ENCODE peak calls at places on chromosomes 1 and 21, in five cellular contexts. B, W, D, P and Q are unnamed samples.

GRCh38 chr1:36133484-36133883 is 8.5 kb upstream of the COL8A2 start:
- DNase-seq in B (peak), D (no peak), P (no peak), W (no peak), Q (peak)

GRCh38 chr1:61426884-61427283 is 298.1 kb downstream of the TM2D1 start:
- DNase-seq in D (no peak), W (no peak), B (no peak), P (no peak), Q (no peak)

GRCh38 chr1:205301220-205301821 is 20.2 kb downstream of the NUAK2 start:
- DNase-seq in D (no peak), W (no peak), B (peak), P (peak), Q (peak)

GRCh38 chr1:159940006-159940620 is 5.3 kb downstream of the IGSF9 start:
- DNase-seq in B (no peak), D (no peak), P (no peak), W (no peak), Q (no peak)

GRCh38 chr1:68544651-68545050 is 47.8 kb upstream of the DEPDC1 start:
- DNase-seq in D (no peak), P (no peak), B (no peak), W (no peak), Q (no peak)

GRCh38 chr1:212218911-212219310 is 66.3 kb upstream of the PPP2R5A start:
- DNase-seq in B (no peak), W (no peak), P (no peak), D (no peak), Q (no peak)

GRCh38 chr21:45456836-45457160 is 51.8 kb downstream of the COL18A1 start:
- DNase-seq in P (no peak), W (no peak), B (no peak), D (no peak), Q (no peak)

GRCh38 chr1:180235502-180236239 is 5.6 kb downstream of the LHX4 start:
- DNase-seq in P (no peak), W (no peak), D (no peak), B (no peak), Q (no peak)

GRCh38 chr1:247390116-247390791 is 25.7 kb upstream of the NLRP3 start:
- DNase-seq in D (peak), W (peak), B (peak), P (peak), Q (peak)

GRCh38 chr21:33870768-33871167 is 44.8 kb downstream of the ATP5PO start:
- DNase-seq in D (no peak), B (no peak), P (no peak), W (no peak), Q (no peak)

GRCh38 chr1:231642600-231643332 is 16.2 kb downstream of the DISC1 start:
- DNase-seq in D (no peak), W (no peak), B (no peak), P (no peak), Q (no peak)

GRCh38 chr1:10152709-10153284 is 57.6 kb upstream of the KIF1B start:
- DNase-seq in B (peak), D (peak), P (no peak), W (peak), Q (peak)

GRCh38 chr1:109516872-109517271 is 7.3 kb upstream of the AMIGO1 start:
- DNase-seq in P (no peak), B (no peak), W (no peak), D (no peak), Q (no peak)

GRCh38 chr1:46166521-46167462 is 8.1 kb upstream of the TSPAN1 start:
- DNase-seq in B (no peak), W (no peak), P (no peak), D (peak), Q (peak)

GRCh38 chr21:43289966-43290365 is 121.2 kb downstream of the CRYAA start:
- DNase-seq in P (no peak), D (no peak), B (no peak), W (no peak), Q (no peak)

GRCh38 chr1:234543442-234544093 is 64.6 kb upstream of the TARBP1 start:
- DNase-seq in D (no peak), B (no peak), W (peak), P (no peak), Q (no peak)

GRCh38 chr21:41211041-41211426 is 43.1 kb downstream of the BACE2 start:
- DNase-seq in P (no peak), W (no peak), B (no peak), D (no peak), Q (no peak)

GRCh38 chr21:26964379-26964778 is 2.5 kb downstream of the ADAMTS5 start:
- DNase-seq in D (no peak), P (no peak), B (no peak), W (no peak), Q (no peak)

GRCh38 chr1:98371767-98372166 is 289.8 kb upstream of the SNX7 start:
- DNase-seq in D (no peak), W (no peak), B (no peak), P (no peak), Q (no peak)

GRCh38 chr1:206518743-206519142 is 11.4 kb downstream of the RASSF5 start:
- DNase-seq in B (no peak), D (no peak), W (no peak), P (no peak), Q (no peak)

GRCh38 chr1:221494670-221495069 is 247.2 kb downstream of the DUSP10 start:
- DNase-seq in D (no peak), B (peak), P (no peak), W (no peak), Q (no peak)

GRCh38 chr1:32014199-32014936 is 700 bp downstream of the KHDRBS1 start:
- DNase-seq in B (peak), P (no peak), D (peak), W (peak), Q (peak)

GRCh38 chr1:22854688-22855565 is 117.7 kb downstream of the LACTBL1 start:
- DNase-seq in W (no peak), D (no peak), P (no peak), B (no peak), Q (no peak)

GRCh38 chr1:56382890-56383289 is 196.5 kb downstream of the PLPP3 start:
- DNase-seq in P (no peak), D (no peak), W (no peak), B (no peak), Q (no peak)
- TF ChIP-seq CTCF in P (no peak), D (no peak), W (no peak), B (no peak), Q (no peak)

DNA sequence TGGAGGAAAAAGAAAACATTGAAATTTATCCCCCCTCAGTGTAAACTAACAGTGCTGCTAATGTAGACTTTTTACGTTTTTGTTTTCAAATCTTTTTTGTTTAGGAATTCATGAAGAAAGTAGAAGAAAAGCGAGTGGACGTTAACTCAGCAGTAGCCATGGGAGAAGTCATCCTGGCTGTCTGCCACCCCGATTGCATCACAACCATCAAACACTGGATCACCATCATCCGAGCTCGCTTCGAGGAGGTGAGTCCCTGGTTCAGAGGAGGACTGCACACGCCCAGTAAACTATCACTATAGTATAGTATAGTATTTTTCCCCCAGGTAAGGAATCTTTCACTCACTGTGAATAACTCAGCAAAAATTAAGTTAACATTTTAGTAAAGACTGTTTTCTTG is 37.8 kb upstream of the BMP8A start:
- DNase-seq in B (no peak), P (no peak), D (no peak), W (no peak), Q (no peak)
- TF ChIP-seq MYC in B (no peak), P (no peak), D (no peak), W (no peak), Q (no peak)

GRCh38 chr1:171983584-171983983 is 142.3 kb downstream of the DNM3 start:
- DNase-seq in W (no peak), P (no peak), D (peak), B (peak), Q (peak)
- TF ChIP-seq CTCF in W (peak), P (no peak), D (peak), B (peak), Q (peak)

GRCh38 chr1:71049951-71050598 is 2.5 kb upstream of the PTGER3 start:
- DNase-seq in W (peak), B (peak), P (peak), D (peak), Q (peak)
- TF ChIP-seq MYC in W (no peak), B (no peak), P (no peak), D (no peak), Q (no peak)

DNA sequence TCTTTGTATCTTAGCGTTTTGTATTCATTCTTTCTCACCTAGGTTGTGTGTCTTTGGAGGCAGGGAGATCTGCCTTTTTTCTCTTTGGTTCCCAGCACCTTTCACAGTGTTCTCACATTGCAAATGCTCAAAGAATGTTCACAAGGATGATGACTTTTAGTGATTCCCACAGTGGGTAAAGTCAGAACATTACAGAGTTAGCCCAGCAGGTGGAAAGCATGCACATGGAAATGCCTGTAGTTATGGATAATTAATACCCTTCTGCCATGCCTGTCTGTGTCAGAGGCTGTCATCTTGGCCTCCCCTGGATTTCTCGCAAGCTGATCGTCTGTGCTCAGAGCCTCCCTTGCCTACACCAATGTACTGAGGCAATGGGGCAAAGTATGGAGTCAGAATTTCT is 458.9 kb downstream of the LMO4 start:
- DNase-seq in B (peak), W (no peak), P (peak), D (no peak), Q (no peak)
- TF ChIP-seq CTCF in B (no peak), W (no peak), P (peak), D (no peak), Q (no peak)

GRCh38 chr1:240387036-240387435 is 224.9 kb downstream of the GREM2 start:
- DNase-seq in P (no peak), D (no peak), B (no peak), W (no peak), Q (no peak)

GRCh38 chr1:240385985-240386978 is 225.7 kb downstream of the GREM2 start:
- DNase-seq in B (peak), W (no peak), P (no peak), D (peak), Q (no peak)

GRCh38 chr1:240385551-240385950 is 226.4 kb downstream of the GREM2 start:
- DNase-seq in P (no peak), W (no peak), B (no peak), D (no peak), Q (no peak)
- TF ChIP-seq MYC in P (no peak), W (no peak), B (no peak), D (no peak), Q (no peak)

GRCh38 chr1:186440584-186440983 is 20.3 kb downstream of the PDC start:
- DNase-seq in B (peak), P (no peak), W (no peak), D (no peak), Q (peak)
- TF ChIP-seq CTCF in B (no peak), P (no peak), W (no peak), D (no peak), Q (no peak)

GRCh38 chr1:20992327-20993056 is 184.2 kb downstream of the EIF4G3 start:
- DNase-seq in P (no peak), D (no peak), W (no peak), B (no peak), Q (no peak)

GRCh38 chr1:20993716-20994115 is 183.0 kb downstream of the EIF4G3 start:
- DNase-seq in B (no peak), W (no peak), D (no peak), P (no peak), Q (no peak)

GRCh38 chr1:20988943-20989342 is 187.8 kb downstream of the EIF4G3 start:
- DNase-seq in B (no peak), P (no peak), W (no peak), D (no peak), Q (no peak)

GRCh38 chr1:20983297-20983889 is 193.3 kb downstream of the EIF4G3 start:
- DNase-seq in D (no peak), W (no peak), P (no peak), B (peak), Q (no peak)

GRCh38 chr1:20988030-20988825 is 188.5 kb downstream of the EIF4G3 start:
- DNase-seq in D (no peak), B (no peak), P (no peak), W (no peak), Q (no peak)
- TF ChIP-seq MYC in D (no peak), B (no peak), P (no peak), W (no peak), Q (no peak)

GRCh38 chr1:44549491-44549890 is 124.8 kb downstream of the TMEM53 start:
- DNase-seq in D (no peak), B (no peak), P (no peak), W (no peak), Q (no peak)
- TF ChIP-seq CTCF in D (no peak), B (no peak), P (no peak), W (no peak), Q (no peak)

GRCh38 chr1:111755321-111756123 is at the start of gene DDX20:
- DNase-seq in P (peak), B (peak), W (peak), D (peak), Q (peak)

GRCh38 chr1:111752186-111752585 is 3.5 kb upstream of the DDX20 start:
- DNase-seq in B (no peak), D (no peak), P (no peak), W (no peak), Q (no peak)

GRCh38 chr1:111758373-111758772 is 2.7 kb downstream of the DDX20 start:
- DNase-seq in P (no peak), D (peak), W (no peak), B (peak), Q (no peak)

GRCh38 chr1:111756124-111756513 is 418 bp downstream of the DDX20 start:
- DNase-seq in W (peak), P (no peak), D (no peak), B (no peak), Q (no peak)

GRCh38 chr1:111754964-111755320 is 759 bp upstream of the DDX20 start:
- DNase-seq in B (peak), D (peak), W (peak), P (no peak), Q (no peak)
- TF ChIP-seq MYC in B (no peak), D (no peak), W (no peak), P (no peak), Q (no peak)